ENCODE peak calls at places on chromosomes 11 and 22, in four cellular contexts. One of them, this sample, is unnamed.

GRCh38 chr22:42562282-42562681 is 8.5 kb downstream of the SERHL2 start:
- DNase-seq in IMR-90: no peak
- DNase-seq in mesenchymal stem cell: no peak
- DNase-seq in H9: no peak
- DNase-seq in this sample: no peak

GRCh38 chr22:32501797-32502290 is 27.2 kb downstream of the FBXO7 start:
- DNase-seq in IMR-90: peak; percentile 3
- DNase-seq in mesenchymal stem cell: no peak
- DNase-seq in H9: no peak
- DNase-seq in this sample: no peak

GRCh38 chr11:103923473-103923931 is 112.9 kb upstream of the DDI1 start:
- DNase-seq in IMR-90: no peak
- DNase-seq in mesenchymal stem cell: no peak
- DNase-seq in H9: no peak
- DNase-seq in this sample: no peak

GRCh38 chr22:17795661-17796548 is 21.6 kb upstream of the BID start:
- DNase-seq in IMR-90: no peak
- DNase-seq in mesenchymal stem cell: no peak
- DNase-seq in H9: no peak
- DNase-seq in this sample: no peak

GRCh38 chr22:26892401-26893033 is 235.1 kb downstream of the MIAT start:
- DNase-seq in IMR-90: no peak
- DNase-seq in mesenchymal stem cell: peak; percentile 76
- DNase-seq in H9: peak; percentile 25
- DNase-seq in this sample: no peak

GRCh38 chr11:102448869-102449224 is 3.7 kb downstream of the TMEM123 start:
- DNase-seq in IMR-90: no peak
- DNase-seq in mesenchymal stem cell: no peak
- DNase-seq in H9: no peak
- DNase-seq in this sample: no peak

GRCh38 chr22:49302150-49302460 is 525.6 kb downstream of the BRD1 start:
- DNase-seq in IMR-90: no peak
- DNase-seq in mesenchymal stem cell: no peak
- DNase-seq in H9: no peak
- DNase-seq in this sample: no peak

GRCh38 chr22:47159592-47159991 is 397.1 kb downstream of the TBC1D22A start:
- DNase-seq in IMR-90: no peak
- DNase-seq in mesenchymal stem cell: no peak
- DNase-seq in H9: no peak
- DNase-seq in this sample: no peak

GRCh38 chr11:112249871-112250590 is 10.6 kb downstream of the PLET1 start:
- DNase-seq in IMR-90: no peak
- DNase-seq in mesenchymal stem cell: peak; percentile 94
- DNase-seq in H9: no peak
- DNase-seq in this sample: no peak

GRCh38 chr11:124897681-124898680 is at the start of gene ROBO4:
- DNase-seq in IMR-90: peak; percentile 94
- DNase-seq in mesenchymal stem cell: peak; percentile 79
- DNase-seq in H9: peak; percentile 33
- DNase-seq in this sample: no peak

GRCh38 chr11:118916842-118917388 is 8.8 kb downstream of the BCL9L start:
- DNase-seq in IMR-90: peak; percentile 75
- DNase-seq in mesenchymal stem cell: peak; percentile 85
- DNase-seq in H9: peak; percentile 83
- DNase-seq in this sample: no peak

GRCh38 chr11:74417379-74417804 is 19.2 kb upstream of the PGM2L1 start:
- DNase-seq in IMR-90: peak; percentile 54
- DNase-seq in mesenchymal stem cell: peak; percentile 12
- DNase-seq in H9: no peak
- DNase-seq in this sample: no peak

GRCh38 chr11:76623171-76623883 is 47.2 kb downstream of the LRRC32 start:
- DNase-seq in IMR-90: peak; percentile 72
- DNase-seq in mesenchymal stem cell: peak; percentile 55
- DNase-seq in H9: no peak
- DNase-seq in this sample: no peak

GRCh38 chr11:13364388-13364787 is 86.8 kb downstream of the BMAL1 start:
- DNase-seq in IMR-90: no peak
- DNase-seq in mesenchymal stem cell: no peak
- DNase-seq in H9: no peak
- DNase-seq in this sample: no peak

GRCh38 chr22:44701824-44702478 is at the start of gene PRR5:
- DNase-seq in IMR-90: peak; percentile 91
- DNase-seq in mesenchymal stem cell: peak; percentile 88
- DNase-seq in H9: peak; percentile 77
- DNase-seq in this sample: peak; percentile 61

GRCh38 chr22:23744001-23744400 is 6.9 kb downstream of the ZNF70 start:
- DNase-seq in IMR-90: no peak
- DNase-seq in mesenchymal stem cell: no peak
- DNase-seq in H9: no peak
- DNase-seq in this sample: no peak

GRCh38 chr11:35594680-35595079 is 23.6 kb upstream of the FJX1 start:
- DNase-seq in IMR-90: no peak
- DNase-seq in mesenchymal stem cell: no peak
- DNase-seq in H9: no peak
- DNase-seq in this sample: no peak

GRCh38 chr11:74735566-74735965 is 4.3 kb upstream of the CHRDL2 start:
- DNase-seq in IMR-90: no peak
- DNase-seq in mesenchymal stem cell: no peak
- DNase-seq in H9: no peak
- DNase-seq in this sample: no peak

GRCh38 chr11:8309862-8310261 is 46.2 kb upstream of the LMO1 start:
- DNase-seq in IMR-90: no peak
- DNase-seq in mesenchymal stem cell: no peak
- DNase-seq in H9: no peak
- DNase-seq in this sample: no peak

GRCh38 chr22:43424201-43424600 is 12.4 kb downstream of the MPPED1 start:
- DNase-seq in IMR-90: no peak
- DNase-seq in mesenchymal stem cell: no peak
- DNase-seq in H9: no peak
- DNase-seq in this sample: no peak

GRCh38 chr11:14380947-14381555 is 22.1 kb upstream of the RRAS2 start:
- DNase-seq in IMR-90: peak; percentile 36
- DNase-seq in mesenchymal stem cell: peak; percentile 65
- DNase-seq in H9: peak; percentile 67
- DNase-seq in this sample: peak; percentile 42

GRCh38 chr11:91299980-91300379 is 924.6 kb upstream of the FAT3 start:
- DNase-seq in IMR-90: peak; percentile 59
- DNase-seq in mesenchymal stem cell: peak; percentile 49
- DNase-seq in H9: no peak
- DNase-seq in this sample: no peak

GRCh38 chr11:269146-269890 is 8.9 kb upstream of the NLRP6 start:
- DNase-seq in IMR-90: no peak
- DNase-seq in mesenchymal stem cell: no peak
- DNase-seq in H9: peak; percentile 10
- DNase-seq in this sample: no peak

GRCh38 chr11:63554901-63555218 is 8.3 kb downstream of the PLAAT2 start:
- DNase-seq in IMR-90: no peak
- DNase-seq in mesenchymal stem cell: no peak
- DNase-seq in H9: peak; percentile 18
- DNase-seq in this sample: no peak

GRCh38 chr22:43436536-43437267 is 24.9 kb downstream of the MPPED1 start:
- DNase-seq in IMR-90: no peak
- DNase-seq in mesenchymal stem cell: no peak
- DNase-seq in H9: peak; percentile 12
- DNase-seq in this sample: no peak

GRCh38 chr11:45149483-45150056 is 3.1 kb downstream of the PRDM11 start:
- DNase-seq in IMR-90: no peak
- DNase-seq in mesenchymal stem cell: no peak
- DNase-seq in H9: peak; percentile 15
- DNase-seq in this sample: no peak

GRCh38 chr22:46984751-46985506 is 222.5 kb downstream of the TBC1D22A start:
- DNase-seq in IMR-90: peak; percentile 69
- DNase-seq in mesenchymal stem cell: peak; percentile 3
- DNase-seq in H9: no peak
- DNase-seq in this sample: no peak

GRCh38 chr11:116219171-116219635 is 553.6 kb downstream of the BUD13 start:
- DNase-seq in IMR-90: no peak
- DNase-seq in mesenchymal stem cell: no peak
- DNase-seq in H9: no peak
- DNase-seq in this sample: no peak

GRCh38 chr22:50247748-50248147 is 2.9 kb upstream of the TUBGCP6 start:
- DNase-seq in IMR-90: peak; percentile 61
- DNase-seq in mesenchymal stem cell: peak; percentile 72
- DNase-seq in H9: peak; percentile 94
- DNase-seq in this sample: no peak

GRCh38 chr11:76206327-76207081 is at the start of gene WNT11:
- DNase-seq in IMR-90: no peak
- DNase-seq in mesenchymal stem cell: peak; percentile 43
- DNase-seq in H9: peak; percentile 69
- DNase-seq in this sample: peak; percentile 76

GRCh38 chr11:129695543-129696308 is 119.9 kb upstream of the TMEM45B start:
- DNase-seq in IMR-90: peak; percentile 13
- DNase-seq in mesenchymal stem cell: peak; percentile 43
- DNase-seq in H9: peak; percentile 90
- DNase-seq in this sample: peak; percentile 60

GRCh38 chr11:6323291-6323905 is 3.1 kb upstream of the CAVIN3 start:
- DNase-seq in IMR-90: no peak
- DNase-seq in mesenchymal stem cell: no peak
- DNase-seq in H9: peak; percentile 82
- DNase-seq in this sample: no peak

GRCh38 chr11:96393753-96394348 is 4.0 kb downstream of the JRKL start:
- DNase-seq in IMR-90: peak; percentile 61
- DNase-seq in mesenchymal stem cell: peak; percentile 60
- DNase-seq in H9: no peak
- DNase-seq in this sample: no peak

DNA sequence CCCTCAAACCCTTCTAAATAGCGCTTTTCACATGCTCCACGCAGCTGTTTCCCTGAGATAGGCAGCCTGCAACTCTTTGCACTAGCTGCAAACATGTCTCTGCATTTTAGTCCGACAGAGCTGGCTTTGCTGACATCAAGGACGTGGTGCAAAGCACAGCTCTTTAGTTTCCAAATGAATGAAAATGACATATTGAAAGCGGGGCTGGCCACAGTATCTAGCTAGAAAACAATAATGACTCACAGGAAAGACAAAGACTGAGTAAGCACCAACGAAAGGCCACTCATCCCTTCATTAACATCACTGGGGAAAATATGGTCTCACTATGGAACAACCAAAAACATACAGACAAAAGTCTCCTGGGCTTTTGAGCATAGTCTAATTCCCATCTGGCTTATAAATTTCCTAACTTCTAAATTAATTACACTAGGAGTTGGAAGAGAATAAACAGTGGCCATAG is 15.3 kb upstream of the ZC3H12C start:
- DNase-seq in IMR-90: peak; percentile 78
- DNase-seq in mesenchymal stem cell: peak; percentile 82
- DNase-seq in H9: no peak
- DNase-seq in this sample: no peak
- H2BK5ac ChIP-seq in IMR-90: no peak overlapping the region
- H2BK5ac ChIP-seq in mesenchymal stem cell: no peak overlapping the region
- H2BK5ac ChIP-seq in H9: no peak overlapping the region
- H2BK5ac ChIP-seq in this sample: no peak overlapping the region

GRCh38 chr11:128685383-128686044 is 8.4 kb upstream of the FLI1 start:
- DNase-seq in IMR-90: no peak
- DNase-seq in mesenchymal stem cell: no peak
- DNase-seq in H9: no peak
- DNase-seq in this sample: no peak

GRCh38 chr11:128686045-128686741 is 7.7 kb upstream of the FLI1 start:
- DNase-seq in IMR-90: no peak
- DNase-seq in mesenchymal stem cell: peak; percentile 21
- DNase-seq in H9: peak; percentile 62
- DNase-seq in this sample: no peak

GRCh38 chr11:128687321-128687720 is 6.6 kb upstream of the FLI1 start:
- DNase-seq in IMR-90: no peak
- DNase-seq in mesenchymal stem cell: peak; percentile 50
- DNase-seq in H9: peak; percentile 84
- DNase-seq in this sample: no peak

GRCh38 chr11:128688031-128688713 is 5.7 kb upstream of the FLI1 start:
- DNase-seq in IMR-90: no peak
- DNase-seq in mesenchymal stem cell: no peak
- DNase-seq in H9: no peak
- DNase-seq in this sample: no peak

DNA sequence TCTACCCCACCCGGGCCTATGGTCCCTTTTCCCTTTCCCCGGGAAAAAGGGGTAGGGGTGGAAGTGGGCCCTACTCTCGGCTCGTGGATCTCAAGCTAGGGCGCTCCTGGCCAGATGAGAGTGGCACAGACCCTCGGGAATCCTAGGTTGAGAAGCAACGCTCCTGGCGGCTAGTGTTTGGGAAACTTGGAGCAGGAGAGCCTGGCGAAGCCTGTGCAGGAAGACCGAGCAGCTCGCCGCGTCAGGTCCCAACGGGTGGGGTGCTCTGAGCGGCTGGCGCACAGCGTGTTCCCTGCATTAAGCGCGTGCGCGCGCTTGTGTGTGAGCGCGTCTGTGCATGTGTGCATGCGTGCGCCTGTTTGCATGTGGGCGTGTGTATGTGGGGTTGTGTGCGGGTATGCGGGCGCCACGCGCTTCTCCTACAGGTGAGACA is 7.1 kb upstream of the FLI1 start:
- DNase-seq in IMR-90: peak; percentile 50
- DNase-seq in mesenchymal stem cell: peak; percentile 58
- DNase-seq in H9: peak; percentile 59
- DNase-seq in this sample: no peak
- H2BK5ac ChIP-seq in IMR-90: no peak overlapping the region
- H2BK5ac ChIP-seq in mesenchymal stem cell: no peak overlapping the region
- H2BK5ac ChIP-seq in H9: no peak overlapping the region
- H2BK5ac ChIP-seq in this sample: no peak overlapping the region

GRCh38 chr11:65278351-65278750 is 16.6 kb downstream of the POLA2 start:
- DNase-seq in IMR-90: no peak
- DNase-seq in mesenchymal stem cell: no peak
- DNase-seq in H9: no peak
- DNase-seq in this sample: no peak
- H2BK5ac ChIP-seq in IMR-90: peak overlapping the region; percentile 80
- H2BK5ac ChIP-seq in mesenchymal stem cell: no peak overlapping the region
- H2BK5ac ChIP-seq in H9: no peak overlapping the region
- H2BK5ac ChIP-seq in this sample: no peak overlapping the region

GRCh38 chr22:37623075-37624016 is 14.7 kb downstream of the GGA1 start:
- DNase-seq in IMR-90: peak; percentile 43
- DNase-seq in mesenchymal stem cell: peak; percentile 68
- DNase-seq in H9: peak; percentile 85
- DNase-seq in this sample: peak; percentile 75

GRCh38 chr22:37625737-37626136 is 13.7 kb upstream of the SH3BP1 start:
- DNase-seq in IMR-90: no peak
- DNase-seq in mesenchymal stem cell: no peak
- DNase-seq in H9: no peak
- DNase-seq in this sample: no peak

GRCh38 chr22:37626144-37626543 is 13.3 kb upstream of the SH3BP1 start:
- DNase-seq in IMR-90: peak; percentile 43
- DNase-seq in mesenchymal stem cell: no peak
- DNase-seq in H9: no peak
- DNase-seq in this sample: no peak

GRCh38 chr22:37624876-37625275 is 14.6 kb upstream of the SH3BP1 start:
- DNase-seq in IMR-90: no peak
- DNase-seq in mesenchymal stem cell: no peak
- DNase-seq in H9: no peak
- DNase-seq in this sample: no peak

GRCh38 chr22:37624017-37624365 is 15.4 kb downstream of the GGA1 start:
- DNase-seq in IMR-90: no peak
- DNase-seq in mesenchymal stem cell: no peak
- DNase-seq in H9: no peak
- DNase-seq in this sample: no peak
- H2BK5ac ChIP-seq in IMR-90: no peak overlapping the region
- H2BK5ac ChIP-seq in mesenchymal stem cell: no peak overlapping the region
- H2BK5ac ChIP-seq in H9: no peak overlapping the region
- H2BK5ac ChIP-seq in this sample: no peak overlapping the region

This sample was measured in neuronal stem cell.